ENCODE peak calls at places on chromosomes 5 and 9, in four cellular contexts. M is IMR-90, O is tibial artery, V is astrocyte of the cerebellum. Z is an unnamed sample.

GRCh38 chr5:181217805-181218065 is 5.3 kb upstream of the TRIM41 start:
- DNase-seq in M (no peak), O (no peak), V (no peak), Z (no peak)

GRCh38 chr5:80346055-80346454 is 26.3 kb downstream of the SPZ1 start:
- DNase-seq in M (no peak), O (no peak), V (no peak), Z (no peak)

GRCh38 chr9:128555180-128555721 is 2.9 kb downstream of the SPTAN1 start:
- DNase-seq in M (peak; percentile 79), O (no peak), V (peak; percentile 61), Z (no peak)

GRCh38 chr5:40991168-40991980 is 79.8 kb downstream of the MROH2B start:
- DNase-seq in M (peak; percentile 86), O (peak; percentile 89), V (peak; percentile 67), Z (peak; percentile 60)

GRCh38 chr9:108162664-108163063 is 673.1 kb upstream of the KLF4 start:
- DNase-seq in M (peak; percentile 80), O (no peak), V (peak; percentile 91), Z (peak; percentile 78)

GRCh38 chr9:78407636-78408312 is 110.8 kb downstream of the PSAT1 start:
- DNase-seq in M (no peak), O (no peak), V (no peak), Z (no peak)

GRCh38 chr5:151251001-151251551 is 1.9 kb upstream of the GM2A start:
- DNase-seq in M (no peak), O (no peak), V (no peak), Z (no peak)

GRCh38 chr5:4584982-4585381 is 555.1 kb upstream of the ADAMTS16 start:
- DNase-seq in M (no peak), O (no peak), V (peak; percentile 83), Z (peak; percentile 9)

GRCh38 chr5:67799732-67800234 is 415.8 kb upstream of the PIK3R1 start:
- DNase-seq in M (no peak), O (peak; percentile 86), V (no peak), Z (peak; percentile 30)

GRCh38 chr5:127153521-127153920 is 80.2 kb upstream of the C5orf63 start:
- DNase-seq in M (no peak), O (no peak), V (no peak), Z (no peak)

GRCh38 chr9:108903437-108904103 is 30.4 kb downstream of the ELP1 start:
- DNase-seq in M (peak; percentile 56), O (no peak), V (no peak), Z (no peak)

GRCh38 chr9:86500667-86501435 is 146.6 kb upstream of the TUT7 start:
- DNase-seq in M (peak; percentile 97), O (no peak), V (peak; percentile 81), Z (peak; percentile 84)

GRCh38 chr9:22446589-22446949 is at the start of gene DMRTA1:
- DNase-seq in M (peak; percentile 25), O (peak; percentile 89), V (peak; percentile 49), Z (peak; percentile 41)

GRCh38 chr5:93782978-93783377 is 41.6 kb upstream of the POU5F2 start:
- DNase-seq in M (peak; percentile 68), O (no peak), V (no peak), Z (no peak)

GRCh38 chr5:1495525-1495897 is 28.2 kb downstream of the LPCAT1 start:
- DNase-seq in M (no peak), O (no peak), V (no peak), Z (no peak)

GRCh38 chr9:134413890-134414731 is 87.9 kb downstream of the RXRA start:
- DNase-seq in M (peak; percentile 89), O (no peak), V (peak; percentile 78), Z (peak; percentile 47)

DNA sequence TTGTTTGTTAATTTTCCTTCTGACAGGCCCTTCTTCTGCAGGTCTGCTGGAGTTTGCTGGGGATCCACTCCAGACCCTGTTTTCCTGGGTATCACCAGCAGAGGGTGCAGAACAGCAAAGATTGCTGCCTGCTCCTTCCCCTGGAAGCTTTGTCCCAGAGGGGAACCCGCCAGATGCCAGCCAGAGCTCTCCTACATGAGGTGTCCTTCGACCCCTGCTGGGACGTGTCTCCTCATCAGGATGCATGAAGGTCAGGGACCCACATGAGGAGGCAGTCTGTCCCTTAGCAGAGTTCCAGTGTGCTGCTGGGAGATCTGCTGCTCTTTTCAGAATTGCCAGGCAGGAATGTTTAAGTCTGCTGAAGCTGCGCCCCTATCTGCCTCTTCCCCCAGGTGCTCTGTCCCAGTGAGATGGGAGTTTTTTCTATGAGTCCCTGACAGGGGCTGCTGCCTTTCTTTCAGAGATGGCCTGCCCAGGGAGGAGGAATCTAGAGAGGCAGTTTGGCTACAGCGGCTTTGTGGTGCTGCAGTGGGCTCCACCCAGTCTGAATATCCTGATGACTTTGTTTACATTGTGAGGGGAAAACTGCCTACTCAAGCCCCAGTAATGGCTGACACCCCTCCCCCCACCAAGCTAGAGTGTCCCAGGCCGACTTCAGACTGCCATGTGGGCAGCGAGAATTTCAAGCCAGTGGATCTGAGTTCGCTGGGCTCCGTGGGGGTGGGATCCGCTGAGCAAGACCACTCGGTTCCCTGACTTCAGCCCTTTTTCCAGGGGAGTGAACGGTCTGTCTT is 772.0 kb upstream of the FAM174A start:
- DNase-seq in M (no peak), O (no peak), V (no peak), Z (no peak)
- H3K4me3 ChIP-seq in M (no peak overlapping the region), O (no peak overlapping the region), V (no peak overlapping the region), Z (no peak overlapping the region)

GRCh38 chr5:177453852-177454396 is 7.3 kb downstream of the PRR7 start:
- DNase-seq in M (no peak), O (no peak), V (no peak), Z (no peak)
- H3K4me3 ChIP-seq in M (no peak overlapping the region), O (peak overlapping the region; percentile 56), V (peak overlapping the region; percentile 34), Z (peak overlapping the region; percentile 45)

GRCh38 chr5:139116256-139116655 is 81.9 kb downstream of the SIL1 start:
- DNase-seq in M (no peak), O (no peak), V (no peak), Z (no peak)
- H3K4me3 ChIP-seq in M (no peak overlapping the region), O (no peak overlapping the region), V (no peak overlapping the region), Z (no peak overlapping the region)

DNA sequence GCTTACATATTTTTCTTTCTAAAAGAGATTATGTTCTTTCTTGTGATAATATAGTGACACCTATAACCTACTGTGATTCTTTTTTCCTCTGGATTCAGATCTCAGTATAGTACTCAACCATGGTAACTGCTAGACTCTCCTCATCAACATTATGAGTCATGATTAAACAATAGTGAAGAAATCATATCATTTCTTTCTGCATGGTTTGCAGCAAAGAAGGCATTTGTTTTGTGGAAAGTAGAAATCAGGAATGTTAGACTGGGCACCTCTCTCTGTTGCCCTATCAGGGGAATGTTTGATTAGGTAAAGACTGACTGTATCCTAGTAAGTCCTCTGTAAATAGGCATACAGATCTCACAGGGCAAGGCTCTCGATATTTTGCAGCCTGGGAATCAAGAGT is 25.6 kb upstream of the SMC2 start:
- DNase-seq in M (peak; percentile 35), O (no peak), V (no peak), Z (no peak)
- H3K4me3 ChIP-seq in M (no peak overlapping the region), O (no peak overlapping the region), V (no peak overlapping the region), Z (no peak overlapping the region)

GRCh38 chr5:76718880-76719279 is 3.0 kb downstream of the F2R start:
- DNase-seq in M (no peak), O (no peak), V (no peak), Z (no peak)

GRCh38 chr5:76715734-76716455 is at the start of gene F2R:
- DNase-seq in M (peak; percentile 70), O (peak; percentile 72), V (peak; percentile 64), Z (peak; percentile 21)

GRCh38 chr5:76716456-76717157 is 681 bp downstream of the F2R start:
- DNase-seq in M (no peak), O (no peak), V (no peak), Z (no peak)

GRCh38 chr5:76718381-76718832 is 2.5 kb downstream of the F2R start:
- DNase-seq in M (peak; percentile 62), O (no peak), V (no peak), Z (no peak)

GRCh38 chr5:76717222-76718083 is 1.5 kb downstream of the F2R start:
- DNase-seq in M (no peak), O (no peak), V (no peak), Z (no peak)
- H3K4me3 ChIP-seq in M (peak overlapping the region; percentile 89), O (peak overlapping the region; percentile 67), V (peak overlapping the region; percentile 97), Z (peak overlapping the region; percentile 90)

DNA sequence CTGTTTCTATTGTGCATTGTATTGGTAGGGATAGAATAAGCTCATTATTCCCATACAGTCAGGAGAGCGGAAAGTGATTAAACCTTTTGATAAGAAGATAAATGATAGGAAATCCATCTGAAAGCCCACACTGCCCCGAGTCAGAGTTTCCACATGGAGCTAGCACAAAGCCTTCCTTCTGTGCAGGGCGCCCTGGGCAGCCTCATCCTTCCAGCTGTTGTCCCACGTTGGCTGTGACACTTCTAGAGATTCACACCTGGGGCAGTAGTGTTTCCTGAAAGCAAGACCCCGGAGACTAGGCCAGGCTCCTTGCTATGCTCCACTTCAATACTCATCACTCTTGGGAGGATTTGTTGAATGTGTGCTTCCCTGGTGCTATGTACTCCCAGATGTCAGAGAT is 172.4 kb downstream of the SEMA6A start:
- DNase-seq in M (no peak), O (no peak), V (no peak), Z (no peak)
- H3K4me3 ChIP-seq in M (no peak overlapping the region), O (no peak overlapping the region), V (no peak overlapping the region), Z (no peak overlapping the region)

DNA sequence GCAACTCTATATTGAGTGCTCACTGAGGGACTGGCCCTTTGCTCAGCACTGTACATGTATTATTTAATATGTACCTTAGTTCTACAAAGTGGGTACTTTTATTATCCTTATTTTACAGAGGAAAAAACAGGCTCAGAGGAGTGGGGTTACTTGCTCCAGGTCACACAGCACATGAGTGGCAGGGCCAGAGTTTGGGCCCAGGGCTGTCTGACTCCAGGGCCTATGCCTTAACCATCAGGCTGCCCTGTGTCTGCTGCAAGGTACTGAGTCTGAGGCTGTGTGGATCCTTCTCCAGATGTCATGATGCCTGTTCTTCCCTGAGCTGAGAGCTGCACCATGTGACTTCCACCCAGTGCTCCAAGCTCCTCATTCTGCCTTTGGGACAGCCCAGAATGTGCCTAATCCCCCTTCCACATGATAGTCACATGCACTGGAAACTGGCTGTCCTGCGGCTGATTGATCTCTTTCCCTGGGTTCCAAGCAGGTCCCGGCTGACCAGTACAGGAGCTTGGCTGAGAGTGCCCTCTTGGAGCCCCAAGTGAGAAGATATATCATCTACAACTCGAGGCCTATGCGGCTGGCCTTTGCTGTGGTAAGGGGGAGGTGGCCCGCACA is 15.4 kb downstream of the TMEM268 start:
- DNase-seq in M (no peak), O (no peak), V (no peak), Z (no peak)
- H3K4me3 ChIP-seq in M (no peak overlapping the region), O (no peak overlapping the region), V (no peak overlapping the region), Z (no peak overlapping the region)

GRCh38 chr5:32272746-32273145 is 40.0 kb downstream of the MTMR12 start:
- DNase-seq in M (no peak), O (no peak), V (no peak), Z (no peak)

GRCh38 chr5:32270178-32270577 is 42.6 kb downstream of the MTMR12 start:
- DNase-seq in M (no peak), O (no peak), V (no peak), Z (no peak)

GRCh38 chr5:32274548-32275420 is 38.0 kb downstream of the MTMR12 start:
- DNase-seq in M (peak; percentile 72), O (no peak), V (no peak), Z (peak; percentile 47)

GRCh38 chr5:32275421-32275765 is 37.3 kb downstream of the MTMR12 start:
- DNase-seq in M (no peak), O (no peak), V (no peak), Z (no peak)

DNA sequence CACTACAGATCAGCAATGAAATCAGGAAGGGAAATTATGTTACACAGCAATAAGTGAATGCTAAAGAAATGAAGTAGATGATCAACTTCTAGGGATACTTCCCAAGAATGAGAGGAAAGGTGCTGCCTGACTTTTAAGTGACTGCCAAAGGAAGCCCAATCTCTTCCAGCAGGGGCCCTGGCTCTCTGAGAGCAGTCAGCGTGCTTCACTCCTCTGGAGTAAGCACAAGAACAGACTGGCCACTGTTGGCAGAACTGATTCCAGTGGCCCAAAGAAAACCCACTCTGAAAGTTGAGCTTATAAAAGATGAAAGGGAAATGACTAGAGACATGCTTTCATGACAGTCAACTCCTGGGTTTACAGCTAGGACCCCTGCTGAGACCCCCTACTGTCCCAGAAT is 41.8 kb downstream of the MTMR12 start:
- DNase-seq in M (no peak), O (no peak), V (no peak), Z (no peak)
- H3K4me3 ChIP-seq in M (no peak overlapping the region), O (no peak overlapping the region), V (no peak overlapping the region), Z (no peak overlapping the region)